ENCODE peak calls at places on chromosomes 12 and 14, in six cellular contexts. Y is NCI-H1092, U is activated B cell treated with CpG ODN at 0.5 μM for 24 hours, H is left ventricle myocardium inferior, O is lower lobe of right lung, Q is colonic mucosa. T is an unnamed sample.

GRCh38 chr14:61388976-61389576 is 67.7 kb downstream of the PRKCH start:
- DNase-seq in O (no peak), Q (no peak), Y (no peak), H (no peak), U (no peak), T (no peak)

GRCh38 chr12:82425241-82425640 is 66.9 kb downstream of the METTL25 start:
- DNase-seq in U (no peak), Y (no peak), H (no peak), Q (no peak), O (no peak), T (no peak)

GRCh38 chr14:77985235-77985634 is 184.9 kb upstream of the NRXN3 start:
- DNase-seq in O (no peak), U (no peak), H (no peak), Q (no peak), Y (no peak), T (no peak)

GRCh38 chr14:98899441-98899840 is 372.6 kb downstream of the BCL11B start:
- DNase-seq in Q (no peak), O (no peak), H (no peak), U (no peak), Y (no peak), T (no peak)

GRCh38 chr12:121789800-121790748 is 3.4 kb downstream of the RHOF start:
- DNase-seq in U (peak; percentile 87), Q (peak; percentile 61), O (peak; percentile 90), H (peak; percentile 70), Y (no peak), T (peak; percentile 95)

GRCh38 chr14:35915185-35915584 is 89.0 kb downstream of the BRMS1L start:
- DNase-seq in Q (no peak), Y (no peak), U (no peak), O (no peak), H (no peak), T (no peak)

GRCh38 chr12:93650626-93651025 is 26.5 kb upstream of the CRADD start:
- DNase-seq in U (no peak), Q (no peak), Y (no peak), H (no peak), O (no peak), T (no peak)

GRCh38 chr12:56599041-56599440 is 31.1 kb downstream of the BAZ2A start:
- DNase-seq in U (no peak), O (no peak), H (no peak), Y (no peak), Q (no peak), T (no peak)

GRCh38 chr12:53676715-53677611 is 1.1 kb upstream of the ATP5MC2 start:
- DNase-seq in O (peak; percentile 62), Y (no peak), H (peak; percentile 42), Q (peak; percentile 45), U (peak; percentile 25), T (no peak)

GRCh38 chr12:89861086-89861485 is 152.4 kb upstream of the ATP2B1 start:
- DNase-seq in Q (no peak), O (no peak), H (no peak), Y (no peak), U (no peak), T (no peak)

GRCh38 chr12:125455556-125455955 is 390.3 kb downstream of the AACS start:
- DNase-seq in Q (no peak), Y (no peak), H (no peak), O (no peak), U (no peak), T (no peak)

GRCh38 chr12:104600790-104601739 is 144.3 kb downstream of the CHST11 start:
- DNase-seq in Y (no peak), Q (no peak), H (no peak), O (no peak), U (no peak), T (no peak)

GRCh38 chr14:101442451-101442850 is 118.8 kb upstream of the DIO3 start:
- DNase-seq in Y (no peak), U (no peak), H (no peak), Q (no peak), O (no peak), T (no peak)

GRCh38 chr14:54486685-54487084 is 2.1 kb downstream of the GMFB start:
- DNase-seq in Q (no peak), U (no peak), H (no peak), O (no peak), Y (no peak), T (no peak)

T was measured in CD14-positive monocyte.